ENCODE peak calls at places on chromosomes 2 and 18, in nine cellular contexts. Y is fibroblast of lung; I is CD8-positive, alpha-beta T cell; W is neural progenitor cell; A is upper lobe of right lung; V is psoas muscle; G is tibial nerve; Q is heart left ventricle; X is PC-3. D is an unnamed sample. For H3K4me1, the result is how much of the 10 kb centered on the place peaks cover.

GRCh38 chr18:3455938-3456685 is 6.1 kb downstream of the TGIF1 start:
- DNase-seq in Y (peak), I (no peak), W (no peak), A (no peak), V (no peak), G (no peak), Q (no peak), X (peak), D (no peak)

GRCh38 chr2:228015741-228016140 is 144.3 kb downstream of the DAW1 start:
- DNase-seq in Y (no peak), I (no peak), W (no peak), A (no peak), V (no peak), G (no peak), Q (no peak), X (no peak), D (no peak)

GRCh38 chr2:72744049-72744448 is 81.8 kb downstream of the EXOC6B start:
- DNase-seq in Y (peak), I (no peak), W (no peak), A (no peak), V (no peak), G (no peak), Q (no peak), X (peak), D (no peak)

GRCh38 chr2:232611559-232612218 is 21.7 kb upstream of the EFHD1 start:
- DNase-seq in Y (peak), I (peak), W (peak), A (peak), V (peak), G (peak), Q (peak), X (peak), D (peak)

GRCh38 chr2:85823951-85824350 is 64.8 kb downstream of the ST3GAL5 start:
- DNase-seq in Y (no peak), I (no peak), W (no peak), A (no peak), V (no peak), G (no peak), Q (no peak), X (no peak), D (no peak)

GRCh38 chr2:163191372-163191771 is 352.8 kb upstream of the KCNH7 start:
- DNase-seq in Y (peak), I (no peak), W (peak), A (no peak), V (no peak), G (no peak), Q (no peak), X (peak), D (no peak)

GRCh38 chr2:128630974-128631697 is 312.5 kb upstream of the HS6ST1 start:
- DNase-seq in Y (no peak), I (no peak), W (no peak), A (peak), V (no peak), G (no peak), Q (no peak), X (no peak), D (peak)

GRCh38 chr2:3059111-3059990 is 318.3 kb downstream of the EIPR1 start:
- DNase-seq in Y (no peak), I (no peak), W (no peak), A (no peak), V (no peak), G (no peak), Q (no peak), X (no peak), D (no peak)

GRCh38 chr2:73987109-73987947 is 2.6 kb downstream of the TET3 start:
- DNase-seq in Y (peak), I (peak), W (peak), A (peak), V (no peak), G (no peak), Q (no peak), X (peak), D (peak)

GRCh38 chr18:9961031-9961430 is 47.2 kb downstream of the VAPA start:
- DNase-seq in Y (peak), I (no peak), W (no peak), A (no peak), V (no peak), G (no peak), Q (no peak), X (no peak), D (no peak)

GRCh38 chr2:6535572-6535971 is 330.1 kb downstream of the CMPK2 start:
- DNase-seq in Y (no peak), I (no peak), W (peak), A (no peak), V (no peak), G (no peak), Q (no peak), X (no peak), D (no peak)

GRCh38 chr2:62787381-62787780 is 81.9 kb downstream of the EHBP1 start:
- DNase-seq in Y (peak), I (no peak), W (peak), A (no peak), V (no peak), G (no peak), Q (no peak), X (peak), D (no peak)

GRCh38 chr2:98433363-98433964 is 11.2 kb upstream of the INPP4A start:
- DNase-seq in Y (no peak), I (no peak), W (no peak), A (no peak), V (no peak), G (no peak), Q (no peak), X (no peak), D (no peak)

GRCh38 chr2:29817846-29818680 is 103.3 kb downstream of the ALK start:
- DNase-seq in Y (peak), I (no peak), W (no peak), A (no peak), V (no peak), G (no peak), Q (no peak), X (no peak), D (no peak)

GRCh38 chr2:189492451-189492850 is 51.2 kb downstream of the WDR75 start:
- DNase-seq in Y (peak), I (no peak), W (no peak), A (no peak), V (no peak), G (no peak), Q (no peak), X (peak), D (no peak)

GRCh38 chr18:3442894-3443293 is 7.1 kb upstream of the TGIF1 start:
- DNase-seq in Y (no peak), I (no peak), W (no peak), A (no peak), V (no peak), G (no peak), Q (no peak), X (no peak), D (no peak)

GRCh38 chr2:1140389-1141003 is 189.8 kb downstream of the SNTG2 start:
- DNase-seq in Y (no peak), I (peak), W (peak), A (no peak), V (no peak), G (no peak), Q (no peak), X (peak), D (no peak)
- TF ChIP-seq CTCF in Y (peak), I (peak), W (peak), A (peak), V (peak), G (peak), Q (peak), X (peak), D (peak)

DNA sequence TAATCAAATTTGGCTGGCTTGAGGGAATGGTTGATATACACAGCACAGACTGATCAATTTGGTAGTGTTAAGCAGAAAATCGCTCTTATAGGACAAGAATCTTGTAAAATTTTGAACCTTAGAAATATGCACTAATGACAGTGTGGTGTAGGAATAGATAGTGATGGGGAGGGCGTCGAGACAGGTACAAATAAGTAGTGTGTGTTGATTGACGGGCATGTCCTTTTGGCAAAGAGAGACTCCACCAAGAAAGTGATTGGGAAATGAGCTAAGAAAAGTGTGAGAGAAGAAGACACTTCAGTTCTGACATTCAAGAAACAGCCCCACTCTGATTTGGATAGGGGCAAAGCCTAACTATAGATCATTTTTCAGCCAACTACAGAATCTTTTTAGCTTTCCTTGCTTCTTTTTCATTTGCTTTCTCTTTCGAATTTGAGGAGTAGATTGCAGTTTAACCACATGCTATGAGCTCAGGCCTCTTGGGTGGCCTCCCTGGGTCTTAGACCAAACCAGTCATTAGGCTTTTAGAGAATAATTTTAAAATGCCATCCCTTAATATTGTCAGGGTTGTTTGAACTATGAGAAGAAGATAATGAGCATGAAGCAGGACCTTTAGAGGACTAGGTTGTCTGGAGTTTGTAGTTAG is 127.1 kb downstream of the CERS6 start:
- DNase-seq in Y (peak), I (no peak), W (no peak), A (no peak), V (no peak), G (no peak), Q (no peak), X (no peak), D (no peak)
- H3K4me1 ChIP-seq in Y (under half), I (under half), W (under half), A (under half), V (under half), G (under half), Q (under half), X (under half), D (under half)

GRCh38 chr2:52632543-52632942 is 1135.1 kb upstream of the CHAC2 start:
- DNase-seq in Y (no peak), I (no peak), W (peak), A (no peak), V (no peak), G (no peak), Q (no peak), X (no peak), D (no peak)
- TF ChIP-seq CTCF in Y (no peak), I (no peak), W (peak), A (no peak), V (no peak), G (no peak), Q (no peak), X (no peak), D (no peak)

DNA sequence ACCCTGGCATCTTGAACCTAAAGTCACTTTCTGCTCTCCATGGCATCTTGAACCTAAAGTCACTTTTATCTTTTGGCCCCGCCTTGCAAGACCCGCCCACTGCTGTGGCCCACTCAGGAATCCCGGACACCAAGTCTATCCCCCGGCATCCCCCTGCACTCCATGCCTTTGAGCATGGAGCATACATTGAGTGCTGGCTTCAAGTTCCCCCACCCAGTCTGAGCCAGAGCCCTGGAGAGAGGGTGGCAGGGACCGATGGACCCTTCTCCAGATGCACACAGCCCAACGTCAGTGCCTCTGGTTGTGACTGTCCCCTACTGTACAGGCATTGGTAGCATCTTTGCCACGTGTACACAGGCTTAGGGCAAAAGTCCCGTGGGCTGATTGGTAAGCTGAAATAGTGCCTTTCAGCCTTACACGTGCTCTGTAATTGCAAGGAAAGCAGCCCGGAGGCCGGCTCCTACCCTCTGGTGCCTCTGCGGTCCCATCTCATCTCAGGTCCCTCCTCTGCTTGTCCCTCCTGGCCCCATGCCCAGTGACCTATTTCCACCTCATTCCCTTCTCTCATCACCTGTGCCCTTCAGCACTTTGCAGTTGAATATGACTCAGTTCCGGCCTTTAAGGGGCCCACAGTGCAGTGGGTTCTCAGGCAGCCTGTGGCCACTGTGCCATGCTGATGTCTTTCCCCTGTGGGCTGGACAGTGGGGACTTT is 154.0 kb downstream of the INHBB start:
- DNase-seq in Y (no peak), I (no peak), W (no peak), A (peak), V (peak), G (no peak), Q (no peak), X (peak), D (peak)
- H3K4me1 ChIP-seq in Y (under half), I (under half), W (under half), A (under half), V (under half), G (under half), Q (under half), X (under half), D (under half)

DNA sequence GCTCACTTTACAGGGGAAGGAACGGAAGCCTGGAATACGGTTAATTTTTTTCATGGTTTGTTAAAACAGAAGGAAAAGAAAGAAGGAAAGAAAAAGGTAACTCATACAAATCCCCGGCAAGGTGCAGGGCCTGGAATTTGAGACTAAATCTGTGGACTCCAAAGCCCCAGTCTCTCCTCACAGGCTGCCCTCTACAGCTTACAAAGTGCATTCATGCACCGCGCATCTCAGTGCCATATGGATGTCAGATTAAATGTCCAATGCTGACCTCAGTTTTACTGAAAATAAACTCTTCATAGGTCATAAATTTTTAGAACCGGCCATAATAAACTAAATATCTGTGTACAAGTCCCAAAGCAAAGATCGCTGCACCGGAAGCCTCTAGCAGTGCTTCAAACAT is 17.8 kb downstream of the ST6GAL2 start:
- DNase-seq in Y (no peak), I (no peak), W (peak), A (no peak), V (no peak), G (no peak), Q (no peak), X (no peak), D (no peak)
- TF ChIP-seq CTCF in Y (no peak), I (no peak), W (peak), A (no peak), V (peak), G (no peak), Q (no peak), X (peak), D (no peak)

D was measured in kidney.